ENCODE peak calls at places on chromosomes 6 and 20, in six cellular contexts. G is OCI-LY7, S is HCT116, Z is neural progenitor cell, W is PC-3, K is GM23248. P is an unnamed sample. For H4K20me1, the result is how much of the 10 kb centered on the place peaks cover.

GRCh38 chr20:58583141-58583540 is 67.9 kb upstream of the APCDD1L start:
- DNase-seq in W (peak), G (no peak), K (peak), S (no peak), Z (no peak), P (no peak)

GRCh38 chr20:33654680-33655161 is 7.4 kb upstream of the C20orf144 start:
- DNase-seq in K (no peak), S (no peak), G (no peak), Z (no peak), W (no peak), P (peak)

GRCh38 chr6:148532698-148533097 is 190.1 kb downstream of the SASH1 start:
- DNase-seq in Z (no peak), W (no peak), G (no peak), K (no peak), S (no peak), P (no peak)

GRCh38 chr6:127186889-127187288 is 68.4 kb downstream of the RSPO3 start:
- DNase-seq in W (peak), G (peak), S (peak), K (peak), Z (peak), P (peak)

GRCh38 chr20:37565134-37565811 is 37.6 kb upstream of the BLCAP start:
- DNase-seq in Z (peak), G (no peak), W (no peak), S (no peak), K (no peak), P (no peak)

GRCh38 chr20:44279228-44279627 is 31.8 kb downstream of the FITM2 start:
- DNase-seq in G (no peak), K (peak), S (no peak), Z (no peak), W (peak), P (no peak)

GRCh38 chr6:110520188-110520956 is 44.0 kb upstream of the SLC22A16 start:
- DNase-seq in W (no peak), S (no peak), K (no peak), G (no peak), Z (peak), P (peak)

GRCh38 chr20:57501461-57502330 is 23.2 kb downstream of the CTCFL start:
- DNase-seq in G (no peak), K (peak), Z (peak), S (no peak), W (no peak), P (no peak)

GRCh38 chr6:118635909-118636735 is 15.3 kb downstream of the CEP85L start:
- DNase-seq in W (no peak), K (no peak), G (no peak), S (no peak), Z (no peak), P (no peak)

GRCh38 chr20:373171-373890 is 7.2 kb upstream of the TRIB3 start:
- DNase-seq in K (peak), S (peak), W (peak), Z (no peak), G (no peak), P (peak)

GRCh38 chr6:74507649-74508048 is 698.2 kb downstream of the COL12A1 start:
- DNase-seq in S (no peak), Z (no peak), W (no peak), K (no peak), G (no peak), P (no peak)

GRCh38 chr6:64280569-64280968 is 645.0 kb downstream of the PHF3 start:
- DNase-seq in K (peak), S (no peak), G (no peak), W (peak), Z (peak), P (peak)

GRCh38 chr20:35181731-35182130 is 9.9 kb downstream of the PROCR start:
- DNase-seq in G (no peak), W (no peak), Z (no peak), K (peak), S (no peak), P (no peak)

GRCh38 chr20:58611236-58612020 is 39.7 kb upstream of the STX16 start:
- DNase-seq in G (no peak), Z (no peak), S (no peak), K (no peak), W (peak), P (no peak)

GRCh38 chr6:133888931-133889556 is at the start of gene TCF21:
- DNase-seq in Z (peak), S (no peak), W (no peak), K (peak), G (no peak), P (peak)

GRCh38 chr6:108677357-108677756 is 116.6 kb downstream of the FOXO3 start:
- DNase-seq in G (no peak), K (no peak), Z (no peak), W (no peak), S (no peak), P (no peak)

GRCh38 chr6:25713802-25714201 is 40.7 kb upstream of the SLC17A4 start:
- DNase-seq in S (no peak), Z (no peak), G (no peak), W (no peak), K (peak), P (no peak)

GRCh38 chr6:116158641-116159040 is 32.7 kb upstream of the COL10A1 start:
- DNase-seq in Z (no peak), K (peak), S (no peak), G (no peak), W (no peak), P (no peak)

GRCh38 chr6:37172991-37173572 is 3.1 kb downstream of the PIM1 start:
- DNase-seq in Z (no peak), S (no peak), K (no peak), G (no peak), W (no peak), P (no peak)

GRCh38 chr20:32521780-32522524 is 63.2 kb downstream of the NOL4L start:
- DNase-seq in K (peak), G (peak), S (peak), W (peak), Z (peak), P (peak)

GRCh38 chr6:154602708-154603107 is 92.2 kb upstream of the CNKSR3 start:
- DNase-seq in K (no peak), S (no peak), Z (no peak), W (no peak), G (no peak), P (no peak)

GRCh38 chr6:23412770-23413169 is 713.2 kb upstream of the NRSN1 start:
- DNase-seq in G (no peak), S (no peak), Z (no peak), W (peak), K (peak), P (no peak)

GRCh38 chr20:51654060-51654459 is 111.5 kb upstream of the NFATC2 start:
- DNase-seq in Z (no peak), W (no peak), S (no peak), K (no peak), G (no peak), P (no peak)

GRCh38 chr6:39664173-39664572 is 61.0 kb downstream of the KIF6 start:
- DNase-seq in Z (no peak), W (no peak), G (no peak), S (no peak), K (no peak), P (no peak)

GRCh38 chr6:140203611-140204553 is 829.4 kb upstream of the CITED2 start:
- DNase-seq in Z (no peak), K (peak), S (no peak), G (no peak), W (peak), P (no peak)

DNA sequence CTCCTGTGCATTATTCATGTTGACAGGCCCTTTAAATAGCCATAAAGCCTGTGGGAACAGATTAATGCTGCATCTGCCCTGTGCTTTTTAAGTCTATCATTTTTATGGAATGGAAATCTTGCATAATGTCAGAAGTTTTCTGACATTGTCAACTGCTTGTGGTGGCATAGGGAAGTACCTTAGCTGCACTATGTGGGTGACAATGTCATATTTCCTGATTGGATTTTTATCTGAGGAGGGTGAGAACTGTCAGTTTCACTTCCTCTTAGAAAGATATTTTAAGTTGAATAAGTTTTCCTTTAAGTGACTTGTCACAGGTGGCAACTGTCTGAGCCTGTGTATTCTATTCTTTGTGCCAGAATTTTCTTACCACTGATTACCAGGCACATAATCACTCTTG is 267.9 kb downstream of the PLCB1 start:
- DNase-seq in K (no peak), S (no peak), G (peak), W (no peak), Z (no peak), P (no peak)
- TF ChIP-seq EZH2phosphoT487 in K (no peak), S (no peak), G (no peak), W (no peak), Z (no peak), P (no peak)

GRCh38 chr6:53046274-53046673 is 18.9 kb upstream of the FBXO9 start:
- DNase-seq in G (no peak), W (no peak), S (no peak), Z (no peak), K (no peak), P (no peak)

GRCh38 chr6:53042112-53042511 is 23.1 kb upstream of the FBXO9 start:
- DNase-seq in K (peak), Z (no peak), W (peak), G (no peak), S (peak), P (no peak)

GRCh38 chr6:53044572-53044971 is 20.6 kb upstream of the FBXO9 start:
- DNase-seq in G (no peak), K (no peak), W (no peak), Z (no peak), S (no peak), P (no peak)

GRCh38 chr6:53043626-53044025 is 21.6 kb upstream of the FBXO9 start:
- DNase-seq in K (peak), W (peak), Z (peak), S (no peak), G (no peak), P (no peak)

GRCh38 chr6:53044071-53044470 is 21.1 kb upstream of the FBXO9 start:
- DNase-seq in G (no peak), W (no peak), K (peak), Z (peak), S (no peak), P (peak)
- H3K4me3 ChIP-seq in G (no peak), W (no peak), K (peak), Z (no peak), S (no peak), P (no peak)

GRCh38 chr20:4109587-4109986 is 94.2 kb upstream of the RNF24 start:
- DNase-seq in K (peak), S (no peak), G (no peak), W (peak), Z (no peak), P (no peak)

GRCh38 chr20:4112490-4113420 is 97.4 kb upstream of the RNF24 start:
- DNase-seq in Z (no peak), S (no peak), W (peak), G (no peak), K (peak), P (no peak)

GRCh38 chr20:4113546-4113945 is 98.2 kb upstream of the RNF24 start:
- DNase-seq in G (no peak), S (no peak), Z (no peak), W (no peak), K (no peak), P (no peak)

GRCh38 chr20:4110885-4111284 is 95.5 kb upstream of the RNF24 start:
- DNase-seq in G (no peak), W (no peak), Z (no peak), K (no peak), S (no peak), P (no peak)

DNA sequence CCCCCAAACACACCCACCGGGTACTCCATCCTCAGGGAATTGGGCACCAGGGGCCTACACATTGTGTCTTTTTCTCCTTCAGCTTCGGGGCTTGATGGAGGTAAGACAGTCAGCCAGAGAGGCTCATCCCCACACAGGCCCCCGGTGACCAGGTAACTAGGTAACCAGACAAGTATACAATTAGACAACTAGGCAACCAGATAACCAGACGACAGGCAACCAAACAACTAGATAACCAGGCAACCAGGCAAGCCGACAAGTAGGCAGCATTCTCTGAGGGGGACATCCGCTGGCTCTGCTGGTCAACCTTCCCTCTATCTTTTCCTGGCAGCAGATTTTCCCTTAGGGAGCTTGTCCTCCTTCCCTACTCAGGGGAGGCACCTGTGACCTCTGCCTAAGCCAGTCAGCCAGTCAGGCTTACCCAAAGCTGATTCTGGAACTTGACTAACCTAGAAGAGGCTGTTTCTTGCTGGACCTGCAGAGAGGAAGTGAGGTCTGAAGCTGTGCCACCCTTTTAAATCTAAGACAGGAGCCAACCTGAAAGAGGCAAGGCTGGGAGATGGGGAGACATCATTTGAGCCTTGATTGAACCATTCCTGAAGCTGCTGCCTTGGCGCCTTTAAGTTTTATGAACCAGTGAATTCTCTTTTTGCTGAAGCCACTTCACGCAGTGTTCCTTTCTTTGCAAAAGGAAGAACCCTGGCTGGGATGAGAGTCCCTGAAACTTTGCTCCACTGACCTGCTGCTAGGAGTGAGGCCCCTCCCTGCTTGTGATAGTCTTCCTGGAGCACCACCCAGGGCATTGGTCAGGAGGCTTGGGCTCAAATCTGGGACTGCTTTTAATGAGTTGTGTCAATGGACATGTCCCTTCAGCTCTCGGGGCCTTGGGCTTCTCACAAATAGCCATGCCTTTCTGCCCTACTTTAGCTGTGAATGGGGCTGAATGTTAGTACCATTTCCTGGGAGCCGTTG is 96.4 kb upstream of the RNF24 start:
- DNase-seq in K (no peak), Z (no peak), W (no peak), S (no peak), G (no peak), P (no peak)
- H4K20me1 ChIP-seq in K (under half), Z (under half), W (under half), S (under half), G (under half), P (under half)

GRCh38 chr20:5508044-5508443 is 191.3 kb upstream of the PROKR2 start:
- DNase-seq in S (no peak), K (no peak), Z (no peak), G (no peak), W (no peak), P (no peak)

GRCh38 chr20:5509803-5510202 is 193.0 kb upstream of the PROKR2 start:
- DNase-seq in G (no peak), S (no peak), W (no peak), Z (no peak), K (no peak), P (no peak)

DNA sequence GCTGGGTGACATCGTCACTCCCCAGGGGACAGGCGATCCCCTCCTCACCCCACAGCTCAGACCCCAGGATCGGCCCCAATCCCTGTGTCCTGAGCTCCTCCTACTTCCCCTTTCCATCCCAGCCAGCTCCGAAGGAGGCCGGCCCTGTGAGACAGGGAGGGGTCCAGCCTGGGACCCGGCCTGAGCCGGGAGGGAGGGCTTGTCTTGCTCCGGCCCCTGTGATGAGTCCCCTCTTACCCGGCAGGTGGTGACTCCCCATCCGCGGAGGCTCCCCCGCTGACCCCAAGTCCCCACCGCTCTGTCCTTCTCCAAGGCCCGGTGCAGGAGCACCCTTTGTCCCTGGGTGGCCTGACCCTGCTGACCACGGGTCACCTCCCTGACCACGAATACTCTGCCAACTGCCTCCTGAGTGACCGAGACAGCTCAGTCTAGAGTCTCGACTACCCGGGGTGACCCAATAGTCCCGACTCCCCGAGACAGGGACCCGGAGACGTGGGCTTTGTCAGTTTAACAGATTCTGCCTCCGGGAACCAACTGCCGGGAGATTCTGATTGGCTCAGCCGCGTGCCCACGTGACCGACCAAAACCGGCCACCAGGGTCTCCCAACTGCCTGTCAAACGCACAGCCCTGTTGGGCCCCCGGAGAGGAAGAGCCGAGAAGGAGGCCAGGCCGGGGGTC is 187.4 kb upstream of the PROKR2 start:
- DNase-seq in W (no peak), K (peak), Z (no peak), S (no peak), G (no peak), P (no peak)
- TF ChIP-seq EZH2phosphoT487 in W (no peak), K (no peak), Z (no peak), S (no peak), G (no peak), P (no peak)

GRCh38 chr6:52724041-52724405 is 39.3 kb downstream of the GSTA2 start:
- DNase-seq in Z (no peak), S (no peak), G (no peak), W (no peak), K (peak), P (no peak)
- H3K4me3 ChIP-seq in Z (no peak), S (no peak), G (no peak), W (no peak), K (no peak), P (no peak)

GRCh38 chr6:20403766-20404640 is 2.3 kb downstream of the E2F3 start:
- DNase-seq in W (peak), G (peak), S (peak), K (peak), Z (peak), P (peak)

GRCh38 chr6:20402181-20403079 is 751 bp downstream of the E2F3 start:
- DNase-seq in S (peak), W (peak), Z (peak), K (peak), G (peak), P (peak)

GRCh38 chr6:20403080-20403765 is 1.5 kb downstream of the E2F3 start:
- DNase-seq in Z (peak), S (peak), W (peak), G (peak), K (peak), P (peak)

GRCh38 chr6:20401403-20402180 is at the start of gene E2F3:
- DNase-seq in K (peak), W (peak), S (peak), Z (peak), G (peak), P (peak)

DNA sequence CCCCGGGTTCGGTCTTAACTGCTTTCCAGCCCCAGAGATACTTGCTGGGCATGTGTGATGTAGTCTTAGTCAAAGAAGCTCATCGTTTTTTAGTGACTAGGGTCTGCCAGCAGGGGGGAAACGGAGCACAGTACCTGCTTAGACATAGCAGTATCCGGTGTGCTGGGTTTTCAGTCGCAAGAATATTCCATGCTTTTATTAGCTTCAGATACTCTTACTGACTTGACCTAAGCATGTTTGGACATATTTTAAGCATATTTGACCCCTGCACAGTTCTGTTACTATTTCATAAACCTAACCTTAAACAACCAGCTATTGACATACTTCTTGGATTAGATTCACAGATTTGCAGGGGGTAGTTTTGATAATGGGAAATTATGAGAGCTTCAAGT is 3.0 kb downstream of the E2F3 start:
- DNase-seq in W (peak), Z (peak), G (peak), S (peak), K (peak), P (peak)
- H4K20me1 ChIP-seq in W (under half), Z (half or more), G (under half), S (under half), K (under half), P (under half)

DNA sequence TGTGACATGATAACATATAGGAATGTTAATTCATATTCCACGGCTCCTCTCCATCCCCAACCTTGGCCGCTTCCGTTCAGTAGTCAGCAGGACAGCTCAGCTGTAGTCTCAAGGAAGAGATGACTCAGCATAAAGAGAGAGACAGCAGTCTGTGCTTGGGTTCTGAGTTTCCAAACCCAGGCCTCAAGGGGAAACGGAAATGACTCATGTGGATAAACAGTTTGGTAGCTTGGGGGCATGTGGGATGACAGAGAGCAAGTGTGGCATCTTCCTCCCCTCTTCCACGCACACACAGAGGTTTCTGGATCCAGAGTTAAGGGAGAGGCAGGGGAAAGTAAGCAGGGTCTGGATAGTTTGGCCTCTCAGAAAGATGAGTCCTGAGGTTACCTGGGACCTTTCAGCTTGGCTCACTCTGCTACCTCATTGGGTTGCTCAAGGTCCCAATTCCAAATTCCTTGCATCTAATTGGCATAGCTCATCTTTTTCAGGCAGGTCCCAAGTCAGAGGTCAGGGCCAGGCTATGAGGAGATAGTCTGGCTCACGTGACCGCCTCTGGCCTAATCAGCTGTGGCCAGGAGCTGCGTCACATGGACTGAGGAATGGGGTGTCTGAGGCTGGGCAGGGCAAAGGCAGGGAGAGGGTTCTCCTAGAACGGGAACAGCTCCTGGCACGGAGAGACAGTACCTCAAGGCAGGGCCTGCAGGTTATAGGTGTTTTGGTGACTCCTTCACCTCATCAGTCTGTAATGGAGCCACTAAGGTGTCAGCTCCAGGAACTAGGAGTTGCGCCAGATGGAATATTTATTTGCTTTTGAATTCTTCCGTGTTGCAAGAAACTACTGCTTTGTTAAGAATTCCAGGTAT is 36.5 kb upstream of the MLN start:
- DNase-seq in Z (no peak), K (peak), W (peak), S (peak), G (no peak), P (peak)
- TF ChIP-seq EZH2phosphoT487 in Z (no peak), K (no peak), W (no peak), S (no peak), G (no peak), P (no peak)